ENCODE peak calls at places on chromosomes 5 and 9, in six cellular contexts. P is sigmoid colon, S is stomach, V is transverse colon, Y is A549, O is GM12878. W is an unnamed sample.
A peak's percentile ranks its signal among the peaks of the same experiment; 100 is the strongest.

GRCh38 chr5:13993926-13994325 is 49.4 kb upstream of the DNAH5 start:
- DNase-seq in P (no peak), O (no peak), S (no peak), Y (no peak), V (no peak), W (no peak)

GRCh38 chr9:123978981-123979380 is 32.6 kb upstream of the LHX2 start:
- DNase-seq in V (no peak), Y (no peak), O (no peak), S (no peak), P (no peak), W (no peak)

GRCh38 chr5:39570418-39571027 is 145.7 kb upstream of the DAB2 start:
- DNase-seq in V (no peak), O (no peak), P (no peak), S (no peak), Y (peak; percentile 10), W (no peak)

GRCh38 chr5:56012281-56012963 is 17.7 kb upstream of the IL6ST start:
- DNase-seq in V (peak; percentile 20), P (no peak), O (no peak), S (peak; percentile 54), Y (no peak), W (no peak)

GRCh38 chr5:83353774-83354173 is 117.8 kb upstream of the VCAN start:
- DNase-seq in O (no peak), V (no peak), S (no peak), Y (no peak), P (no peak), W (no peak)

GRCh38 chr9:16964228-16964627 is 93.8 kb upstream of the BNC2 start:
- DNase-seq in Y (no peak), O (no peak), V (no peak), P (no peak), S (no peak), W (no peak)

GRCh38 chr5:157563373-157564148 is 12.0 kb downstream of the ADAM19 start:
- DNase-seq in V (no peak), P (no peak), O (no peak), Y (no peak), S (no peak), W (peak; percentile 69)

GRCh38 chr9:114426046-114426948 is 38.5 kb upstream of the AKNA start:
- DNase-seq in O (no peak), V (no peak), S (no peak), Y (no peak), P (peak; percentile 56), W (no peak)

GRCh38 chr5:44807269-44807668 is 1.5 kb upstream of the MRPS30 start:
- DNase-seq in S (no peak), P (no peak), O (no peak), Y (no peak), V (no peak), W (no peak)

GRCh38 chr5:33370135-33370472 is 70.7 kb upstream of the TARS1 start:
- DNase-seq in P (peak; percentile 71), Y (no peak), O (no peak), S (no peak), V (no peak), W (no peak)

GRCh38 chr5:151469992-151470391 is 22.6 kb downstream of the SLC36A1 start:
- DNase-seq in O (no peak), Y (no peak), S (no peak), V (no peak), P (no peak), W (no peak)

GRCh38 chr5:7886849-7887460 is 18.0 kb downstream of the MTRR start:
- DNase-seq in Y (peak; percentile 40), S (no peak), P (no peak), O (no peak), V (no peak), W (no peak)

GRCh38 chr5:172115541-172115982 is 72.5 kb downstream of the STK10 start:
- DNase-seq in O (no peak), P (no peak), V (no peak), S (no peak), Y (no peak), W (no peak)

GRCh38 chr5:113354056-113354455 is 80.7 kb downstream of the TSSK1B start:
- DNase-seq in P (no peak), O (no peak), S (no peak), V (no peak), Y (no peak), W (no peak)

GRCh38 chr9:114000671-114001409 is 77.3 kb downstream of the AMBP start:
- DNase-seq in P (peak; percentile 58), V (no peak), Y (no peak), S (peak; percentile 20), O (no peak), W (peak; percentile 4)

GRCh38 chr5:154679501-154679900 is 75.7 kb upstream of the LARP1 start:
- DNase-seq in P (no peak), S (no peak), O (no peak), V (no peak), Y (no peak), W (no peak)

GRCh38 chr5:175381116-175381515 is 62.9 kb downstream of the DRD1 start:
- DNase-seq in P (no peak), O (no peak), V (no peak), S (no peak), Y (no peak), W (no peak)

GRCh38 chr9:114370251-114370984 is 17.4 kb downstream of the AKNA start:
- DNase-seq in V (no peak), P (peak; percentile 34), O (no peak), S (no peak), Y (no peak), W (no peak)

GRCh38 chr5:54837939-54838457 is 147.4 kb downstream of the ESM1 start:
- DNase-seq in O (no peak), Y (no peak), V (no peak), P (no peak), S (no peak), W (no peak)

GRCh38 chr5:89281211-89281610 is 398.2 kb upstream of the MEF2C start:
- DNase-seq in V (no peak), P (no peak), O (no peak), Y (no peak), S (no peak), W (no peak)

GRCh38 chr9:112866662-112867274 is 23.9 kb downstream of the SLC46A2 start:
- DNase-seq in P (no peak), S (no peak), V (peak; percentile 21), Y (no peak), O (no peak), W (no peak)

GRCh38 chr9:132268725-132269352 is 85.9 kb downstream of the SETX start:
- DNase-seq in P (peak; percentile 78), O (no peak), Y (peak; percentile 58), S (peak; percentile 78), V (peak; percentile 65), W (peak; percentile 70)

GRCh38 chr5:118327389-118327788 is 661.0 kb downstream of the DTWD2 start:
- DNase-seq in O (no peak), Y (no peak), S (no peak), P (no peak), V (no peak), W (no peak)

GRCh38 chr5:176836811-176837706 is 26.7 kb downstream of the UNC5A start:
- DNase-seq in O (no peak), Y (no peak), V (no peak), S (no peak), P (no peak), W (no peak)

GRCh38 chr5:141313711-141314110 is 6.9 kb downstream of the TAF7 start:
- DNase-seq in V (no peak), P (no peak), S (no peak), O (no peak), Y (no peak), W (no peak)
- H3K9me3 ChIP-seq in V (peaks cover 99% of the 10 kb centered on the region), P (peaks cover 93% of the 10 kb centered on the region), S (peaks cover 100% of the 10 kb centered on the region), O (peaks cover 18% of the 10 kb centered on the region), Y (peaks cover 72% of the 10 kb centered on the region), W (peaks cover 28% of the 10 kb centered on the region)

GRCh38 chr5:910769-911160 is 18.1 kb downstream of the TRIP13 start:
- DNase-seq in O (no peak), V (no peak), S (no peak), Y (no peak), P (no peak), W (no peak)
- H3K27ac ChIP-seq in O (no peak overlapping the region), V (no peak overlapping the region), S (no peak overlapping the region), Y (peak overlapping the region; percentile 23), P (no peak overlapping the region), W (no peak overlapping the region)

DNA sequence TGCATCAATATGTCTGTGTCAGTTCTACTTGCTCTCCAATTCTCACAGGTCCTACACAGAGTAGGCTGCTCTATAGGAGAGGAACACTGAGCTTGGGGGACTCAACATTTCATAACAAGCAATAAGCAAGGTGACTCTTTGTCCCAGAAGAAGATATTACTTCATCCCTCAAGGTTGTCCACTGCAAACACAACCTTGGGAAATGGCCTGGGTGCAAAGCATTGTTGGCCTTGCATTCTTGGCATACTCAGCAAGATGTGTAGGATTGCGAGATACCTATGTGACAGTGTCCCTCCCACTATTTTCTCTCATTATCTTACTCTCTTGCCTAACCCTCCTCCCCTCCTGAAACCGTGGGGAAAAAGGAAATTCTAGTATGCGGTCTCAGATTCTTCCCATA is 169.8 kb upstream of the FREM1 start:
- DNase-seq in O (no peak), P (no peak), Y (no peak), S (no peak), V (no peak), W (no peak)
- TF ChIP-seq EP300 in O (no peak), P (no peak), Y (no peak), S (no peak), V (no peak), W (no peak)

GRCh38 chr9:138009456-138010273 is 132.1 kb downstream of the CACNA1B start:
- DNase-seq in Y (no peak), O (no peak), S (peak; percentile 20), V (no peak), P (peak; percentile 60), W (no peak)

GRCh38 chr9:138008081-138008841 is 130.7 kb downstream of the CACNA1B start:
- DNase-seq in O (no peak), S (peak; percentile 16), Y (no peak), P (peak; percentile 53), V (no peak), W (no peak)

GRCh38 chr9:138010274-138010800 is 132.8 kb downstream of the CACNA1B start:
- DNase-seq in V (no peak), S (peak; percentile 7), Y (no peak), P (no peak), O (no peak), W (no peak)

GRCh38 chr9:138007566-138008080 is 130.0 kb downstream of the CACNA1B start:
- DNase-seq in P (peak; percentile 50), S (peak; percentile 21), O (no peak), Y (no peak), V (no peak), W (peak; percentile 12)

DNA sequence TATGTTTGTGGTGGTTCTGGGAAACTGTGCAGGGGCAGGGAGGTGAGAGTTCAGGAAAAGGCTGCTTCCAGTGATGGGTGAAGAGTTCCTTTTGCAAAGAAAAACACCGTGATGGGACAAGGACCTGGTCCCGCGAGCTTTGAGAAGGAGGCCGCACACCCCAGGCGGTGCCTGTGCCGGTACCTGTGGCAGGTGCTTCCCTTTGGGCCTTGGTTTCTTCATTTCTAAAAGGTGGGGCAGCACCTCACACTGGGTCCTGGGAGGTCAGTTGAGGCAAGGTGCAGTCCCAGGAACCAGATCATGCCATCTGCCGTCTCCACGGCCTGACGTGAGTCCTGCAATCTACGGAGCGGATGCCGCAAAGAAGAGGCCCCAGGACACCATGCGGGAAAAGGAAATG is 131.4 kb downstream of the CACNA1B start:
- DNase-seq in S (no peak), V (no peak), O (no peak), Y (no peak), P (no peak), W (no peak)
- H3K9me3 ChIP-seq in S (no peaks in the 10 kb centered on the region), V (no peaks in the 10 kb centered on the region), O (no peaks in the 10 kb centered on the region), Y (no peaks in the 10 kb centered on the region), P (no peaks in the 10 kb centered on the region), W (no peaks in the 10 kb centered on the region)